ENCODE peak calls at places on chromosomes 5 and 9, in ten cellular contexts. One of them, this sample, is unnamed.

GRCh38 chr9:134219721-134220060 is 55.3 kb upstream of the RNU6ATAC start:
- DNase-seq in upper lobe of left lung: no peak
- DNase-seq in HCT116: no peak
- DNase-seq in heart left ventricle: no peak
- DNase-seq in tibial nerve: no peak
- DNase-seq in IMR-90: no peak
- DNase-seq in uterus: peak; percentile 15
- DNase-seq in stomach: no peak
- DNase-seq in suprapubic skin: no peak
- DNase-seq in Peyer's patch: no peak
- DNase-seq in this sample: peak; percentile 13

GRCh38 chr5:155475318-155475717 is 461.8 kb downstream of the KIF4B start:
- DNase-seq in heart left ventricle: no peak
- DNase-seq in stomach: no peak
- DNase-seq in Peyer's patch: no peak
- DNase-seq in suprapubic skin: no peak
- DNase-seq in HCT116: no peak
- DNase-seq in tibial nerve: no peak
- DNase-seq in upper lobe of left lung: no peak
- DNase-seq in uterus: no peak
- DNase-seq in IMR-90: no peak
- DNase-seq in this sample: no peak

GRCh38 chr9:2593754-2594153 is 27.8 kb upstream of the VLDLR start:
- DNase-seq in IMR-90: no peak
- DNase-seq in upper lobe of left lung: no peak
- DNase-seq in tibial nerve: no peak
- DNase-seq in uterus: no peak
- DNase-seq in heart left ventricle: no peak
- DNase-seq in HCT116: no peak
- DNase-seq in Peyer's patch: no peak
- DNase-seq in stomach: no peak
- DNase-seq in suprapubic skin: no peak
- DNase-seq in this sample: no peak

GRCh38 chr5:131264453-131265200 is 774 bp downstream of the CDC42SE2 start:
- DNase-seq in upper lobe of left lung: peak; percentile 90
- DNase-seq in HCT116: no peak
- DNase-seq in uterus: peak; percentile 31
- DNase-seq in IMR-90: peak; percentile 28
- DNase-seq in heart left ventricle: no peak
- DNase-seq in stomach: peak; percentile 52
- DNase-seq in tibial nerve: no peak
- DNase-seq in Peyer's patch: peak; percentile 75
- DNase-seq in suprapubic skin: no peak
- DNase-seq in this sample: peak; percentile 27

GRCh38 chr5:178490935-178491632 is 99.1 kb downstream of the COL23A1 start:
- DNase-seq in HCT116: no peak
- DNase-seq in suprapubic skin: no peak
- DNase-seq in uterus: no peak
- DNase-seq in stomach: no peak
- DNase-seq in IMR-90: no peak
- DNase-seq in Peyer's patch: no peak
- DNase-seq in heart left ventricle: no peak
- DNase-seq in upper lobe of left lung: no peak
- DNase-seq in tibial nerve: no peak
- DNase-seq in this sample: no peak

GRCh38 chr9:129558063-129558550 is 62.8 kb downstream of the C9orf50 start:
- DNase-seq in suprapubic skin: no peak
- DNase-seq in stomach: no peak
- DNase-seq in Peyer's patch: no peak
- DNase-seq in heart left ventricle: no peak
- DNase-seq in uterus: no peak
- DNase-seq in tibial nerve: no peak
- DNase-seq in upper lobe of left lung: no peak
- DNase-seq in HCT116: no peak
- DNase-seq in IMR-90: no peak
- DNase-seq in this sample: peak; percentile 30

GRCh38 chr9:5408596-5408995 is 29.1 kb downstream of the PLGRKT start:
- DNase-seq in HCT116: no peak
- DNase-seq in upper lobe of left lung: no peak
- DNase-seq in IMR-90: no peak
- DNase-seq in uterus: no peak
- DNase-seq in tibial nerve: no peak
- DNase-seq in suprapubic skin: no peak
- DNase-seq in heart left ventricle: no peak
- DNase-seq in stomach: no peak
- DNase-seq in Peyer's patch: no peak
- DNase-seq in this sample: no peak

GRCh38 chr5:3177338-3177737 is 418.3 kb upstream of the IRX1 start:
- DNase-seq in suprapubic skin: no peak
- DNase-seq in uterus: no peak
- DNase-seq in tibial nerve: no peak
- DNase-seq in heart left ventricle: no peak
- DNase-seq in Peyer's patch: no peak
- DNase-seq in HCT116: no peak
- DNase-seq in IMR-90: no peak
- DNase-seq in stomach: no peak
- DNase-seq in upper lobe of left lung: no peak
- DNase-seq in this sample: no peak

GRCh38 chr5:149942199-149942598 is 2.4 kb downstream of the PDE6A start:
- DNase-seq in stomach: no peak
- DNase-seq in uterus: no peak
- DNase-seq in HCT116: no peak
- DNase-seq in tibial nerve: no peak
- DNase-seq in Peyer's patch: no peak
- DNase-seq in suprapubic skin: no peak
- DNase-seq in IMR-90: no peak
- DNase-seq in upper lobe of left lung: no peak
- DNase-seq in heart left ventricle: no peak
- DNase-seq in this sample: no peak

GRCh38 chr5:10354048-10354872 is 765 bp downstream of the MARCHF6 start:
- DNase-seq in suprapubic skin: no peak
- DNase-seq in tibial nerve: peak; percentile 44
- DNase-seq in stomach: peak; percentile 49
- DNase-seq in upper lobe of left lung: no peak
- DNase-seq in IMR-90: peak; percentile 50
- DNase-seq in uterus: peak; percentile 38
- DNase-seq in Peyer's patch: peak; percentile 73
- DNase-seq in HCT116: no peak
- DNase-seq in heart left ventricle: peak; percentile 43
- DNase-seq in this sample: peak; percentile 66

GRCh38 chr5:137195483-137195882 is 303.6 kb downstream of the SPOCK1 start:
- DNase-seq in HCT116: no peak
- DNase-seq in heart left ventricle: no peak
- DNase-seq in uterus: no peak
- DNase-seq in IMR-90: no peak
- DNase-seq in upper lobe of left lung: no peak
- DNase-seq in tibial nerve: no peak
- DNase-seq in Peyer's patch: no peak
- DNase-seq in stomach: no peak
- DNase-seq in suprapubic skin: no peak
- DNase-seq in this sample: no peak

DNA sequence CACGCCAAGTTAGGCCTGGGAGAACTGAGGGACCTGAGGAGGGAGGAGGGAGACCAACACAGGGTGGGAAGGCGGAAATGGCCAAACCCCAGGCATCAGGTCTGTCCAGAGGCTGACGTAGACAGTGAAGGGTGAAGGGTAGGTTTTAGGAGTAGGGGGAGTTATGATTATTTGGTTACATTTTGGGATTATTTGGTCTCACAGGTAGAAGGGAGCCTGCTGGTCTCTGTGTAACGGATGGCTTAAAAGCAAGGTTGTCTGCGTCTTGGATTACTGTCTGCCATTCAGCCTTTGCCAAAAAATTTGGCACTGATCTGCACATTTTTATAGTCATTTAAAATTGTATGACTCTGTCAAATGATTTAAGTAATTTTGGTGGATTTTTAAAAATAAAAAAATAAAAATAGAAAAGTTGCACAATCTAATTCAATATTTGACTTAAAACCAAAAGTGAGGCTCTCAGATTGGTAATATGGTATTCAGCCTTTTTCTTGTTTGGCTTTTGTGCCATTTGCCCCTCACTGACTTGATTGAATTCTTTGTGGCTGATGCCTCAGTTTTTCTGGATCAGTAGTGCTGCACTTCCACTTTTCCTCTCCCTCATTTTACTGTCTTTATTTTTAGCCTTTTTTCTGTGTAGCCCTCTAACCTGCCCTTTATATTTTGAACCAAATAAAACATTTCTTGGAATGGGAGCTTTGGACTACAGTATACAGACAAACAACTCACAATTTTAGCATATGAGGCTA is 3.6 kb upstream of the MSMP start:
- DNase-seq in tibial nerve: no peak
- DNase-seq in heart left ventricle: no peak
- DNase-seq in IMR-90: no peak
- DNase-seq in upper lobe of left lung: no peak
- DNase-seq in uterus: no peak
- DNase-seq in stomach: no peak
- DNase-seq in suprapubic skin: no peak
- DNase-seq in Peyer's patch: peak; percentile 66
- DNase-seq in HCT116: no peak
- DNase-seq in this sample: no peak
- TF ChIP-seq POLR2A in tibial nerve: no peak
- TF ChIP-seq POLR2A in heart left ventricle: no peak
- TF ChIP-seq POLR2A in IMR-90: no peak
- TF ChIP-seq POLR2A in upper lobe of left lung: peak; percentile 5
- TF ChIP-seq POLR2A in uterus: no peak
- TF ChIP-seq POLR2A in stomach: no peak
- TF ChIP-seq POLR2A in suprapubic skin: no peak
- TF ChIP-seq POLR2A in Peyer's patch: no peak
- TF ChIP-seq POLR2A in HCT116: peak; percentile 52
- TF ChIP-seq POLR2A in this sample: no peak

GRCh38 chr9:24011206-24011605 is 185.2 kb upstream of the ELAVL2 start:
- DNase-seq in HCT116: no peak
- DNase-seq in IMR-90: no peak
- DNase-seq in upper lobe of left lung: no peak
- DNase-seq in heart left ventricle: no peak
- DNase-seq in uterus: no peak
- DNase-seq in tibial nerve: no peak
- DNase-seq in stomach: no peak
- DNase-seq in Peyer's patch: no peak
- DNase-seq in suprapubic skin: no peak
- DNase-seq in this sample: no peak
- H3K27ac ChIP-seq in HCT116: no peak overlapping the region
- H3K27ac ChIP-seq in IMR-90: no peak overlapping the region
- H3K27ac ChIP-seq in upper lobe of left lung: no peak overlapping the region
- H3K27ac ChIP-seq in heart left ventricle: no peak overlapping the region
- H3K27ac ChIP-seq in uterus: no peak overlapping the region
- H3K27ac ChIP-seq in tibial nerve: no peak overlapping the region
- H3K27ac ChIP-seq in stomach: no peak overlapping the region
- H3K27ac ChIP-seq in Peyer's patch: no peak overlapping the region
- H3K27ac ChIP-seq in suprapubic skin: no peak overlapping the region
- H3K27ac ChIP-seq in this sample: no peak overlapping the region

GRCh38 chr5:136013559-136013958 is 15.2 kb upstream of the TGFBI start:
- DNase-seq in IMR-90: no peak
- DNase-seq in heart left ventricle: no peak
- DNase-seq in uterus: no peak
- DNase-seq in Peyer's patch: no peak
- DNase-seq in upper lobe of left lung: no peak
- DNase-seq in tibial nerve: no peak
- DNase-seq in suprapubic skin: no peak
- DNase-seq in HCT116: no peak
- DNase-seq in stomach: no peak
- DNase-seq in this sample: no peak
- H3K4me1 ChIP-seq in IMR-90: peaks cover 24% of the 10 kb centered on the region
- H3K4me1 ChIP-seq in heart left ventricle: peaks cover 77% of the 10 kb centered on the region
- H3K4me1 ChIP-seq in uterus: no peaks in the 10 kb centered on the region
- H3K4me1 ChIP-seq in Peyer's patch: no peaks in the 10 kb centered on the region
- H3K4me1 ChIP-seq in upper lobe of left lung: peaks cover 45% of the 10 kb centered on the region
- H3K4me1 ChIP-seq in tibial nerve: peaks cover 20% of the 10 kb centered on the region
- H3K4me1 ChIP-seq in suprapubic skin: peaks cover 53% of the 10 kb centered on the region
- H3K4me1 ChIP-seq in HCT116: peaks cover 31% of the 10 kb centered on the region
- H3K4me1 ChIP-seq in stomach: peaks cover 22% of the 10 kb centered on the region
- H3K4me1 ChIP-seq in this sample: no peaks in the 10 kb centered on the region

GRCh38 chr5:124584991-124585715 is 161.3 kb downstream of the ZNF608 start:
- DNase-seq in HCT116: peak; percentile 15
- DNase-seq in stomach: no peak
- DNase-seq in IMR-90: peak; percentile 31
- DNase-seq in upper lobe of left lung: no peak
- DNase-seq in suprapubic skin: no peak
- DNase-seq in heart left ventricle: no peak
- DNase-seq in uterus: no peak
- DNase-seq in Peyer's patch: no peak
- DNase-seq in tibial nerve: no peak
- DNase-seq in this sample: no peak

GRCh38 chr5:124580925-124581821 is 165.3 kb downstream of the ZNF608 start:
- DNase-seq in HCT116: no peak
- DNase-seq in tibial nerve: no peak
- DNase-seq in stomach: peak; percentile 79
- DNase-seq in heart left ventricle: no peak
- DNase-seq in uterus: no peak
- DNase-seq in IMR-90: no peak
- DNase-seq in suprapubic skin: no peak
- DNase-seq in upper lobe of left lung: no peak
- DNase-seq in Peyer's patch: no peak
- DNase-seq in this sample: no peak

GRCh38 chr5:124583469-124584350 is 162.7 kb downstream of the ZNF608 start:
- DNase-seq in tibial nerve: no peak
- DNase-seq in IMR-90: peak; percentile 95
- DNase-seq in stomach: no peak
- DNase-seq in uterus: no peak
- DNase-seq in heart left ventricle: no peak
- DNase-seq in upper lobe of left lung: no peak
- DNase-seq in Peyer's patch: no peak
- DNase-seq in HCT116: peak; percentile 40
- DNase-seq in suprapubic skin: no peak
- DNase-seq in this sample: no peak

GRCh38 chr5:124580512-124580911 is 165.9 kb downstream of the ZNF608 start:
- DNase-seq in suprapubic skin: no peak
- DNase-seq in upper lobe of left lung: no peak
- DNase-seq in tibial nerve: no peak
- DNase-seq in Peyer's patch: no peak
- DNase-seq in stomach: no peak
- DNase-seq in HCT116: no peak
- DNase-seq in IMR-90: no peak
- DNase-seq in heart left ventricle: no peak
- DNase-seq in uterus: no peak
- DNase-seq in this sample: no peak

DNA sequence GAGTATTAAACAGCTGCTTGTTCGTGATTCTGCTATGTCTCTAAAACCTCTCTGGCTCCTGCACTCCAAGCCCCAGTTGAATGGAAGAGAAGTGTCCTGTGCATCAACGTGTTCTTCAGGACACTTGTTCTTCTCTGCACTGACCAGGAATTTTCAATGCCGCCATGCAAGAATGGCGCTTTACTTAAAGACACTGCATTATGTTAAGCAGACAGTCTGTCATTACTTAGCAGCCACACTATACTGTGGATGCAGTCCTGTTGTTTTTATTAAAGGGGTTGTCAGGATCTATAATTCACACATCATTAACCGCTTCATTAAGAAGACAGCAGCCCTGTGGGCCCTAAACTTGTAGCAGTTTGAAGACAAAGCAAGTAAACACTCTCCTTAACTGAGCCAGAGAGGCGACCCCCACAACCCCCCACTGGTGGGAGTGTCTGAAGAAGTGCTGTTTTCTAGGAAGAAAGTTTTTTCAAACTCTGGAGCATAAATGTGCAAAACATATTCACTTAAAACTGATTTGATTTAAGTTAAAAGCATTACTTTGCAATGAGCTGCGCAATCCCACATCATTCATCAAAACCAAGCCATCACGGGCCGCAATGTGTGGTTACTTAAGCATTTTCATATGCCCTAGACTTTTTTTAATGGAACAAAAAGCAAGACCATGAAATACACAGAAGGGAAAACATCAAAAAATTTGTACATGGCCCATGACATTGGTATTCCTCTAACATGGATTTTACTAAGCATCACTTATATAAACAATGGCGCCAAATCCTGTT is 164.4 kb downstream of the ZNF608 start:
- DNase-seq in suprapubic skin: no peak
- DNase-seq in uterus: no peak
- DNase-seq in stomach: no peak
- DNase-seq in Peyer's patch: no peak
- DNase-seq in heart left ventricle: no peak
- DNase-seq in upper lobe of left lung: no peak
- DNase-seq in IMR-90: peak; percentile 36
- DNase-seq in HCT116: no peak
- DNase-seq in tibial nerve: no peak
- DNase-seq in this sample: no peak
- TF ChIP-seq POLR2A in suprapubic skin: no peak
- TF ChIP-seq POLR2A in uterus: no peak
- TF ChIP-seq POLR2A in stomach: no peak
- TF ChIP-seq POLR2A in Peyer's patch: no peak
- TF ChIP-seq POLR2A in heart left ventricle: no peak
- TF ChIP-seq POLR2A in upper lobe of left lung: no peak
- TF ChIP-seq POLR2A in IMR-90: no peak
- TF ChIP-seq POLR2A in HCT116: no peak
- TF ChIP-seq POLR2A in tibial nerve: no peak
- TF ChIP-seq POLR2A in this sample: no peak

This sample was measured in ovary.